ENCODE peak calls at places on chromosomes 6 and 20, in four cellular contexts. H is adrenal gland, X is mammary epithelial cell, V is left ventricle myocardium inferior. Q is an unnamed sample. For H3K4me1, the result is how much of the 10 kb centered on the place peaks cover.

GRCh38 chr6:151445482-151445881 is 6.4 kb downstream of the RMND1 start:
- DNase-seq in H (no peak), X (no peak), V (no peak), Q (no peak)

GRCh38 chr20:7214081-7214740 is 446.7 kb downstream of the BMP2 start:
- DNase-seq in H (no peak), X (no peak), V (no peak), Q (no peak)

GRCh38 chr6:50128420-50129005 is 78.8 kb upstream of the DEFB112 start:
- DNase-seq in H (no peak), X (no peak), V (no peak), Q (no peak)

GRCh38 chr6:137237413-137238170 is 18.4 kb upstream of the IFNGR1 start:
- DNase-seq in H (no peak), X (peak), V (no peak), Q (no peak)

GRCh38 chr6:35038076-35038475 is 103.1 kb downstream of the TCP11 start:
- DNase-seq in H (no peak), X (peak), V (no peak), Q (no peak)

GRCh38 chr6:83767033-83767432 is 58.1 kb upstream of the SNAP91 start:
- DNase-seq in H (no peak), X (no peak), V (no peak), Q (no peak)

GRCh38 chr6:153511896-153512496 is 380.9 kb upstream of the RGS17 start:
- DNase-seq in H (no peak), X (peak), V (no peak), Q (no peak)

GRCh38 chr6:156781882-156782631 is 4.9 kb downstream of the ARID1B start:
- DNase-seq in H (no peak), X (no peak), V (no peak), Q (no peak)

GRCh38 chr20:33033381-33033780 is 1.9 kb downstream of the BPIFB6 start:
- DNase-seq in H (no peak), X (no peak), V (no peak), Q (no peak)

GRCh38 chr6:152257581-152257980 is 379.6 kb downstream of the SYNE1 start:
- DNase-seq in H (no peak), X (no peak), V (no peak), Q (no peak)

GRCh38 chr6:34656378-34657036 is 40.1 kb downstream of the ILRUN start:
- DNase-seq in H (no peak), X (peak), V (no peak), Q (no peak)

GRCh38 chr20:1177680-1178079 is 7.1 kb downstream of the TMEM74B start:
- DNase-seq in H (no peak), X (no peak), V (no peak), Q (no peak)

GRCh38 chr6:107515955-107516354 is 26.0 kb downstream of the SOBP start:
- DNase-seq in H (no peak), X (no peak), V (no peak), Q (no peak)

GRCh38 chr20:51447097-51447764 is 95.3 kb downstream of the NFATC2 start:
- DNase-seq in H (peak), X (peak), V (peak), Q (peak)

GRCh38 chr6:126919947-126920346 is 198.5 kb upstream of the RSPO3 start:
- DNase-seq in H (no peak), X (peak), V (no peak), Q (no peak)

GRCh38 chr6:45272626-45273025 is 55.5 kb upstream of the RUNX2 start:
- DNase-seq in H (no peak), X (no peak), V (no peak), Q (no peak)

GRCh38 chr6:125947581-125947980 is 9.0 kb upstream of the HINT3 start:
- DNase-seq in H (peak), X (peak), V (no peak), Q (no peak)

GRCh38 chr6:56521454-56521853 is 121.2 kb downstream of the DST start:
- DNase-seq in H (no peak), X (no peak), V (no peak), Q (no peak)

GRCh38 chr6:91462236-91462635 is 875.4 kb upstream of the MAP3K7 start:
- DNase-seq in H (no peak), X (no peak), V (no peak), Q (no peak)

GRCh38 chr20:34084227-34084923 is 27.7 kb downstream of the EIF2S2 start:
- DNase-seq in H (no peak), X (no peak), V (no peak), Q (no peak)

GRCh38 chr20:62734881-62735280 is 26.2 kb downstream of the NTSR1 start:
- DNase-seq in H (peak), X (no peak), V (peak), Q (no peak)

GRCh38 chr6:56359201-56359899 is 112.0 kb upstream of the COL21A1 start:
- DNase-seq in H (peak), X (peak), V (no peak), Q (peak)

GRCh38 chr20:34065260-34065659 is 46.8 kb downstream of the EIF2S2 start:
- DNase-seq in H (peak), X (peak), V (no peak), Q (peak)

GRCh38 chr6:127022297-127022696 is 96.2 kb upstream of the RSPO3 start:
- DNase-seq in H (peak), X (no peak), V (no peak), Q (no peak)

GRCh38 chr6:114432380-114432779 is 89.6 kb upstream of the HS3ST5 start:
- DNase-seq in H (no peak), X (no peak), V (no peak), Q (no peak)

GRCh38 chr6:10347561-10348327 is 67.1 kb downstream of the TFAP2A start:
- DNase-seq in H (peak), X (peak), V (no peak), Q (no peak)

GRCh38 chr20:47998736-47999135 is 213.5 kb upstream of the SULF2 start:
- DNase-seq in H (no peak), X (no peak), V (no peak), Q (no peak)

GRCh38 chr6:17125407-17125806 is 23.6 kb downstream of the STMND1 start:
- DNase-seq in H (no peak), X (no peak), V (no peak), Q (no peak)

GRCh38 chr20:33719989-33720709 is at the start of gene PXMP4:
- DNase-seq in H (peak), X (peak), V (peak), Q (peak)

GRCh38 chr6:36834576-36835293 is 4.5 kb downstream of the CPNE5 start:
- DNase-seq in H (no peak), X (no peak), V (no peak), Q (no peak)

GRCh38 chr20:38337561-38338140 is 8.6 kb upstream of the LBP start:
- DNase-seq in H (no peak), X (peak), V (no peak), Q (peak)

GRCh38 chr20:50303573-50304500 is 113.2 kb downstream of the CEBPB start:
- DNase-seq in H (peak), X (no peak), V (peak), Q (peak)

GRCh38 chr6:16758163-16758975 is 2.9 kb downstream of the ATXN1 start:
- DNase-seq in H (no peak), X (peak), V (no peak), Q (no peak)

GRCh38 chr6:71289039-71289801 is 609 bp downstream of the OGFRL1 start:
- DNase-seq in H (peak), X (no peak), V (peak), Q (peak)

GRCh38 chr20:11103866-11104265 is 430.1 kb upstream of the JAG1 start:
- DNase-seq in H (no peak), X (peak), V (no peak), Q (no peak)

DNA sequence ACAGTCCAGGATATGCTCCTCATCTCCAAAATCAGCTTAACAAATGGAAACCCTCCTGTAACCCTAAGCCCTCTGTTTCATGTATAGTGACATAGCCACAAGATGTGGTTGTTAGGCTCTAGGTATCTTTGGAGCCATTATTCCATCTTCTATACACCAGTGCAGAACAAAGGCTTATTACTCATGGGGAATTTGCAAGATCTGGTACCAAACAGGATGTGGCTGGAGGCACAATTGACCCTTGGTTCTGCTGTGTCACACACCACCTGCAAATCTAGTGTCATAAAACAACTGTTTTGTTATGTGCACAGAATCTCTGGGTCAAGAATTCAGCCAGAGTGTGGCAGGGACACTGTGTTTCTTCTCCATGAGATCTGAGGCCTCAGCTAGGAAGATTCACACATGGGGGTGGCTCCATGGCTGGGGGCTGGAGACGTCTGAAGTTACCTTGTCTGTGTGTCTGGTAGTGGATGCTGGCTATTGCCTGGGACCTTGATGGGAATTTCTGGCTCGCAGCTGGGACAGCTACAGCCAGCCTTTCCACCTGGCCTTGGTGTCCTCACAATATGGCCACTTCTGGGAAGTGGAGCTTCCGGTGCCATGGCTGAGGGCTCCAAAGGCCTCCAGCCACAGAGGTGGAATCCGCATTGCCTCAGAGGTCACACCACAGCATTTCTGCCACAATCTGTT is 369.9 kb downstream of the CDH26 start:
- DNase-seq in H (no peak), X (peak), V (no peak), Q (no peak)
- H3K4me1 ChIP-seq in H (under half), X (under half), V (under half), Q (under half)

GRCh38 chr6:21676769-21677168 is 83.2 kb downstream of the SOX4 start:
- DNase-seq in H (no peak), X (no peak), V (no peak), Q (no peak)

GRCh38 chr6:21678990-21679389 is 85.4 kb downstream of the SOX4 start:
- DNase-seq in H (no peak), X (peak), V (no peak), Q (no peak)

GRCh38 chr6:21680611-21681010 is 87.1 kb downstream of the SOX4 start:
- DNase-seq in H (no peak), X (no peak), V (no peak), Q (no peak)

DNA sequence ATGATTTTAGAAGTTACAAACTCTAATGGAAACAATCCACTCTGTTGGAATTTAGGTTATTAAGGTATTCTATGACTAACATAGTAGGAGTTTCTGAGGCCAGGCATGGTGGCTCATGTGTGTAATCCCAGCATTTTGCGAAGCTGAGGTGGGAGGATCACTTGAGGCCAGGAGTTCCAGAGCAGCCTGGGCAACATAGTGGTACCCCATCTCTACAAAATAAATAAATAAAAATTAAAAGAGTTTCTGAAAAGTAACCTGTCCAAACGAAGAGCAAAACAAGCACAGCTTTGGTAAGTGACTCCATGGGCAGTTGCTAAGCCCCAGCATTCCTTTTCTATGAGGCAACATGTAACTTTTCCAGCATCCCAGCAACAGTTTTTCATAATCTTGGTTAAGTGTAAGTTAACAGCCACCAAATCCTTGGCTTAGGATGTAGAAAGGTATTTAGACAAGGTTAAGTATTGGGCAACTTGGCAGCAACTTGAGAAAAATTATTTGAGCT is 86.3 kb downstream of the SOX4 start:
- DNase-seq in H (no peak), X (peak), V (no peak), Q (no peak)
- H3K27ac ChIP-seq in H (no peak), X (peak), V (no peak), Q (no peak)

DNA sequence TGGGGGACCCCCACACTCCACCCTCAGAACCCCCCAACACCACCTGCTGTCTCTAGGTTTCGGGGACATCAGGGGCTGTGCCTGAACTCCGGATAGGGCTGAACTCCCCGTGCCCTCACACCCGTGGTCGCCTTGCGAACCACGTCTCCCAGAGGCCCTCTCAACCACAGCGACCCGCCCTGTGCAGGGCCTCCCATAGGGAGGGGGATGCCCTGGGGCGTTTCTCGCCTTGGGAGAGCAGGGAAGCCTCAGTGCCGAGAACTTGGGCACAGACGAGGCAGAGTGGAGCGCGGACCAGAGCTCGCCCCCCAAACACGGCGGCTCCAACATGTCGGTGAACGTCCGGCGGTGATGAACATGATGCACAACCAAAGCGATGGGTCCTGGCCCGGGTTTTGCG is 6.7 kb downstream of the FRMD1 start:
- DNase-seq in H (no peak), X (no peak), V (no peak), Q (no peak)
- H3K4me3 ChIP-seq in H (no peak), X (no peak), V (no peak), Q (no peak)

GRCh38 chr6:134637847-134638438 is 312.0 kb downstream of the ALDH8A1 start:
- DNase-seq in H (no peak), X (no peak), V (no peak), Q (no peak)

GRCh38 chr6:134640229-134640628 is 309.7 kb downstream of the ALDH8A1 start:
- DNase-seq in H (no peak), X (no peak), V (no peak), Q (no peak)

GRCh38 chr6:134642819-134643218 is 307.1 kb downstream of the ALDH8A1 start:
- DNase-seq in H (no peak), X (no peak), V (no peak), Q (no peak)

GRCh38 chr6:134642217-134642616 is 307.7 kb downstream of the ALDH8A1 start:
- DNase-seq in H (no peak), X (peak), V (no peak), Q (no peak)

DNA sequence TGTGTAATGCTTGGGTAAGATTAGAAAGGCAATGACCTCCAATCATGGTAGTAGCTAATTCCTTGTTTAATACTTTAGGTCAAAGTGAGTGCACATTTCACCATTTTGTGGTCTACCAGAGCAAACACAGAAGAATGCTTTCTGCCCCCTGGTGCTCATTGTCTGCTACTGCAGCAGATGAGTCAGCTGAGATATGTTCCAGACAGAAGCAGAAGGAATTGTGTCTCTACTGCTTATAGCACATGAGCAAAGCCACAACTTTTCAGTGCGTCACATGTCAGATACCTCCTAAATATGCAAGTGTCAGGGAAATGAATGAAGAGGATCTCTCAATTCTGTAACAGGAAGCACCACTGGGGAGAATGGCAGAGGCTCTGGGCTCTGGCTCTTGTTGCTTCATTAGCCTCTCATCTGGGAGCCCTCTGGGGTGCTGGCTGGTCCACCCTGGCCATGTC is 308.9 kb downstream of the ALDH8A1 start:
- DNase-seq in H (peak), X (peak), V (peak), Q (peak)
- H3K4me1 ChIP-seq in H (under half), X (under half), V (under half), Q (under half)

GRCh38 chr6:33324139-33324538 is 6.6 kb upstream of the ZBTB22 start:
- DNase-seq in H (no peak), X (no peak), V (no peak), Q (no peak)
- H3K27ac ChIP-seq in H (no peak), X (no peak), V (peak), Q (no peak)

GRCh38 chr20:5793916-5794315 is 43.7 kb downstream of the SHLD1 start:
- DNase-seq in H (no peak), X (no peak), V (no peak), Q (no peak)

GRCh38 chr20:5797843-5798462 is 47.8 kb downstream of the SHLD1 start:
- DNase-seq in H (no peak), X (no peak), V (no peak), Q (no peak)

GRCh38 chr20:5796369-5797040 is 46.3 kb downstream of the SHLD1 start:
- DNase-seq in H (no peak), X (no peak), V (no peak), Q (no peak)

DNA sequence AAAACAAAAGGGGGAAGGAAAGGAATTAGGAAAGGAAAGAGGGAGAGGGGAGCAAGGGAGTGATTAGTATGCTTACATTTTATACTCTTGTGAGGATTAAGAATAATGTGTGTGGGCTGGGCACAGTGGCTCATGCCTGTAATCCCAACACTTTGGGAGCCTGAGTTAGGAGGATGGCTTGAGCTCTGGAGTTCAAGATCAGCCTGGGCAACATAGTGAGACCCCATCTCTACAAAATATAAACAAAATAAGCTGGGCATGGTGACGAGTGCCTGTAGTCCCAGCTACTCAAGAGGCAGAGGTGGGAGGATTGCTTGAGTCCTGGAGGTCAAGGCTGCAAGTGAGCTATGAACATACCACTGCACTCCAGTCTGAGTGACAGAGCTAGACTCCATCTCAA is 47.0 kb downstream of the SHLD1 start:
- DNase-seq in H (no peak), X (no peak), V (no peak), Q (no peak)
- H3K4me3 ChIP-seq in H (no peak), X (no peak), V (no peak), Q (no peak)

DNA sequence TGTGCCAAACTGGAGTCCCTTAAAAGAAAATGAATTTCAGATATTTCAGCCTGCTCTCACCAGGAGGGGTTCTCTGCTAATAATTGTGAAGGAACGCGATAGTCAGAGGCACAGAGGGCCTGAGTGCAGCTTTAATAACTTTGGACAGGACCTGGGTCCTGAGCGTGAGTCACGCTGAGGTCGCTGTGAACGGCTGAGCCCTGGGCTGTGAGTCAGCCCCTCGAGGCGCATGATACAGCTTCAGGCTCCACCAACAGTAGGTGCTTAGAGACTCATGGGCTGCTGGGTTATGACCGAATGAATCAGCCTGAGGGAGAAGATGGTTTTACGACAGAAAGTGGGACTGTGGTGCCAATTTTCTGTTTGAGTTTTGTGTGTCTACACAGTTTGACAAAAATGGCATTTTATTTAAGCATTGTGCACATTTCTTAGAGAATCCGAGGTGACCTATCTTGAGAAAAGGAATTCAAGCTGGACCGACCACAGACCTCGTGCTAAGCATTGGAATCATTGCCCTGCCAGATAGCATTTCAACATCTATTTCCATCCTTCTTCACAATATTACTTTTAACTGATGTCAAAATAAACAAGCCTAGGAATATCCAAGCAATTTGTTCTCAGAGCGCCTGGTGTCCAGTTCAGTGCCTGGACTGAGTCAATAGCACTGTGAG is 183.0 kb downstream of the THBS2 start:
- DNase-seq in H (peak), X (peak), V (peak), Q (no peak)
- H3K4me1 ChIP-seq in H (under half), X (under half), V (under half), Q (under half)

GRCh38 chr20:35700625-35701148 is 1.5 kb downstream of the ROMO1 start:
- DNase-seq in H (no peak), X (peak), V (no peak), Q (no peak)
- H3K27ac ChIP-seq in H (no peak), X (peak), V (peak), Q (no peak)

GRCh38 chr6:29552512-29553051 is 7.0 kb downstream of the UBD start:
- DNase-seq in H (no peak), X (peak), V (no peak), Q (no peak)
- H3K4me3 ChIP-seq in H (no peak), X (no peak), V (peak), Q (no peak)